ENCODE peak calls at places on chromosome 13, in ten cellular contexts. D, R, M, K, X, E, B, I, O and S are unnamed samples.

GRCh38 chr13:99379856-99380255 is 72.7 kb upstream of the GPR183 start:
- DNase-seq in O (no peak), I (no peak), M (no peak), B (no peak), X (no peak), D (no peak), R (no peak), K (no peak), E (no peak), S (no peak)

GRCh38 chr13:97977982-97978381 is 24.5 kb downstream of the IPO5 start:
- DNase-seq in R (no peak), B (no peak), E (no peak), X (no peak), M (no peak), I (no peak), K (no peak), O (no peak), D (no peak), S (no peak)

GRCh38 chr13:27662738-27663470 is 41.2 kb downstream of the POLR1D start:
- DNase-seq in O (no peak), K (no peak), I (no peak), M (no peak), B (no peak), X (no peak), R (no peak), D (no peak), E (no peak), S (no peak)

GRCh38 chr13:28429685-28430290 is 65.1 kb downstream of the FLT1 start:
- DNase-seq in I (peak), K (no peak), E (no peak), R (no peak), O (no peak), B (no peak), X (no peak), D (no peak), M (no peak), S (no peak)

GRCh38 chr13:72221276-72221962 is 354.4 kb upstream of the DACH1 start:
- DNase-seq in D (no peak), E (no peak), X (no peak), M (no peak), B (peak), I (peak), K (no peak), R (no peak), O (peak), S (no peak)

GRCh38 chr13:79043208-79043607 is 362.8 kb downstream of the RBM26 start:
- DNase-seq in B (no peak), M (no peak), I (no peak), D (no peak), E (no peak), K (no peak), O (no peak), X (no peak), R (no peak), S (no peak)

GRCh38 chr13:102033316-102033715 is 368.5 kb downstream of the FGF14 start:
- DNase-seq in K (no peak), E (no peak), I (no peak), B (no peak), X (no peak), M (no peak), D (no peak), R (no peak), O (no peak), S (no peak)

GRCh38 chr13:48533986-48534600 is 1.2 kb upstream of the RCBTB2 start:
- DNase-seq in O (no peak), M (no peak), K (no peak), I (no peak), E (no peak), B (no peak), D (no peak), R (no peak), X (no peak), S (no peak)

GRCh38 chr13:99199541-99200432 is 867 bp upstream of the UBAC2 start:
- DNase-seq in R (no peak), O (no peak), X (no peak), D (no peak), I (no peak), K (no peak), B (no peak), E (no peak), M (peak), S (no peak)

GRCh38 chr13:100650321-100650720 is 24.3 kb downstream of the TMTC4 start:
- DNase-seq in E (no peak), K (no peak), O (no peak), D (no peak), B (no peak), X (no peak), I (no peak), M (no peak), R (no peak), S (peak)

GRCh38 chr13:105220886-105221285 is 1314.6 kb downstream of the EFNB2 start:
- DNase-seq in E (no peak), R (peak), B (no peak), I (no peak), D (no peak), M (no peak), O (no peak), X (no peak), K (no peak), S (no peak)

GRCh38 chr13:71046360-71047079 is 820.5 kb downstream of the DACH1 start:
- DNase-seq in X (no peak), B (no peak), M (no peak), R (no peak), O (no peak), I (peak), D (no peak), K (no peak), E (no peak), S (no peak)

GRCh38 chr13:29434217-29434940 is 161.1 kb downstream of the SLC7A1 start:
- DNase-seq in B (no peak), O (no peak), X (no peak), I (no peak), R (no peak), D (no peak), E (no peak), K (no peak), M (no peak), S (no peak)

GRCh38 chr13:55437162-55437561 is 1703.6 kb upstream of the PRR20A start:
- DNase-seq in O (no peak), B (no peak), X (no peak), K (no peak), M (no peak), E (no peak), D (no peak), I (peak), R (no peak), S (no peak)

GRCh38 chr13:40125336-40125735 is 469.9 kb downstream of the COG6 start:
- DNase-seq in K (no peak), E (no peak), O (no peak), R (no peak), X (no peak), D (no peak), I (no peak), M (no peak), B (no peak), S (no peak)

GRCh38 chr13:50969691-50970090 is 60.1 kb downstream of the RNASEH2B start:
- DNase-seq in B (no peak), X (no peak), D (no peak), M (no peak), R (no peak), E (no peak), O (no peak), K (no peak), I (peak), S (no peak)